ENCODE peak calls at places on chromosomes 13 and 19, in nine cellular contexts. T, D, S, L, Y, B, P, Q and R are unnamed samples.

GRCh38 chr19:39126593-39127187 is 1.1 kb downstream of the PAK4 start:
- DNase-seq in P (peak; percentile 47), Q (peak; percentile 44), D (peak; percentile 63), S (no peak), Y (peak; percentile 100), T (no peak), B (no peak), L (peak; percentile 38), R (no peak)

GRCh38 chr13:101204270-101205011 is 211.9 kb downstream of the NALCN start:
- DNase-seq in S (no peak), T (no peak), Q (no peak), L (peak; percentile 42), Y (no peak), D (no peak), P (no peak), B (no peak), R (no peak)

GRCh38 chr13:42735011-42735410 is 46.4 kb upstream of the FAM216B start:
- DNase-seq in S (no peak), P (no peak), D (no peak), Q (no peak), L (no peak), B (no peak), T (no peak), Y (no peak), R (no peak)

GRCh38 chr19:9906475-9907087 is 29.7 kb downstream of the OLFM2 start:
- DNase-seq in D (peak; percentile 10), S (no peak), B (no peak), P (no peak), Y (no peak), Q (no peak), L (no peak), T (no peak), R (peak; percentile 50)

GRCh38 chr19:10773969-10774368 is 56.1 kb downstream of the DNM2 start:
- DNase-seq in L (no peak), D (no peak), P (no peak), S (no peak), T (no peak), Y (no peak), Q (no peak), B (no peak), R (no peak)

GRCh38 chr13:24228852-24229458 is 68.4 kb downstream of the SPATA13 start:
- DNase-seq in Y (peak; percentile 34), L (peak; percentile 68), B (no peak), D (peak; percentile 75), Q (peak; percentile 81), P (peak; percentile 90), T (peak; percentile 69), S (no peak), R (peak; percentile 79)

GRCh38 chr19:3526507-3527244 is 12.3 kb upstream of the TEKTIP1 start:
- DNase-seq in S (no peak), T (no peak), B (no peak), L (no peak), Q (no peak), D (no peak), P (no peak), Y (no peak), R (no peak)

GRCh38 chr19:35882074-35882832 is 13.9 kb downstream of the APLP1 start:
- DNase-seq in B (no peak), Y (peak; percentile 91), L (peak; percentile 65), D (peak; percentile 42), P (peak; percentile 92), T (peak; percentile 49), Q (peak; percentile 73), S (no peak), R (peak; percentile 88)

GRCh38 chr19:41699968-41700323 is 8.5 kb upstream of the CEACAM5 start:
- DNase-seq in D (no peak), T (no peak), P (no peak), Q (no peak), S (peak; percentile 25), L (no peak), Y (no peak), B (no peak), R (no peak)

GRCh38 chr19:46546194-46546896 is 50.7 kb upstream of the PNMA8B start:
- DNase-seq in Q (peak; percentile 61), Y (peak; percentile 33), B (no peak), P (peak; percentile 77), D (peak; percentile 51), L (peak; percentile 49), S (no peak), T (peak; percentile 30), R (peak; percentile 87)

GRCh38 chr13:66344770-66345367 is 885.3 kb downstream of the PCDH9 start:
- DNase-seq in T (no peak), S (no peak), Q (no peak), D (peak; percentile 31), L (no peak), P (no peak), B (no peak), Y (no peak), R (no peak)

GRCh38 chr13:99981115-99982020 is at the start of gene ZIC2:
- DNase-seq in Y (no peak), S (no peak), L (peak; percentile 51), D (peak; percentile 96), T (peak; percentile 69), P (peak; percentile 94), Q (peak; percentile 44), B (no peak), R (peak; percentile 80)

GRCh38 chr13:34358811-34359513 is 541.0 kb downstream of the RFC3 start:
- DNase-seq in Q (peak; percentile 93), D (no peak), T (no peak), S (no peak), L (peak; percentile 95), Y (no peak), B (no peak), P (peak; percentile 92), R (no peak)

GRCh38 chr19:3546119-3546518 is 7.1 kb downstream of the TEKTIP1 start:
- DNase-seq in Y (no peak), L (no peak), B (no peak), S (no peak), Q (no peak), P (no peak), D (no peak), T (no peak), R (no peak)